ENCODE peak calls at places on chromosome 9, in seven cellular contexts. L, A, X, T, H, Y and D are unnamed samples.

GRCh38 chr9:130118841-130119520 is 53.2 kb upstream of the NCS1 start:
- DNase-seq in L (peak; percentile 74), A (no peak), X (peak; percentile 29), T (no peak), H (no peak), Y (peak; percentile 54), D (no peak)

GRCh38 chr9:6184749-6185645 is 30.6 kb upstream of the IL33 start:
- DNase-seq in L (no peak), A (no peak), X (peak; percentile 58), T (no peak), H (peak; percentile 19), Y (no peak), D (no peak)

GRCh38 chr9:115694014-115694413 is 459.6 kb upstream of the PAPPA start:
- DNase-seq in L (peak; percentile 82), A (peak; percentile 6), X (peak; percentile 98), T (no peak), H (peak; percentile 92), Y (no peak), D (no peak)

GRCh38 chr9:6930827-6931226 is 173.1 kb downstream of the KDM4C start:
- DNase-seq in L (peak; percentile 48), A (no peak), X (peak; percentile 28), T (no peak), H (no peak), Y (no peak), D (no peak)

GRCh38 chr9:91935066-91935729 is 14.8 kb downstream of the ROR2 start:
- DNase-seq in L (no peak), A (peak; percentile 50), X (no peak), T (no peak), H (no peak), Y (no peak), D (no peak)

GRCh38 chr9:129399301-129399990 is 221.4 kb upstream of the IER5L start:
- DNase-seq in L (no peak), A (no peak), X (no peak), T (no peak), H (no peak), Y (no peak), D (no peak)

GRCh38 chr9:106964329-106964728 is 101.4 kb downstream of the ZNF462 start:
- DNase-seq in L (no peak), A (no peak), X (no peak), T (no peak), H (no peak), Y (no peak), D (no peak)

GRCh38 chr9:23926378-23926777 is 100.3 kb upstream of the ELAVL2 start:
- DNase-seq in L (no peak), A (no peak), X (no peak), T (no peak), H (no peak), Y (no peak), D (no peak)

GRCh38 chr9:84969084-84969483 is 299.6 kb downstream of the NTRK2 start:
- DNase-seq in L (peak; percentile 25), A (no peak), X (no peak), T (peak; percentile 50), H (no peak), Y (no peak), D (no peak)

GRCh38 chr9:83070257-83070656 is 7.3 kb upstream of the RASEF start:
- DNase-seq in L (peak; percentile 80), A (no peak), X (no peak), T (no peak), H (no peak), Y (no peak), D (no peak)

GRCh38 chr9:95005276-95006141 is 279.0 kb downstream of the AOPEP start:
- DNase-seq in L (peak; percentile 47), A (peak; percentile 18), X (peak; percentile 37), T (no peak), H (no peak), Y (peak; percentile 26), D (no peak)

GRCh38 chr9:36798350-36799065 is 225.8 kb downstream of the MELK start:
- DNase-seq in L (no peak), A (peak; percentile 31), X (no peak), T (no peak), H (no peak), Y (no peak), D (no peak)

GRCh38 chr9:4077499-4078102 is 222.3 kb downstream of the GLIS3 start:
- DNase-seq in L (peak; percentile 85), A (peak; percentile 60), X (peak; percentile 77), T (peak; percentile 19), H (peak; percentile 44), Y (peak; percentile 50), D (peak; percentile 53)

DNA sequence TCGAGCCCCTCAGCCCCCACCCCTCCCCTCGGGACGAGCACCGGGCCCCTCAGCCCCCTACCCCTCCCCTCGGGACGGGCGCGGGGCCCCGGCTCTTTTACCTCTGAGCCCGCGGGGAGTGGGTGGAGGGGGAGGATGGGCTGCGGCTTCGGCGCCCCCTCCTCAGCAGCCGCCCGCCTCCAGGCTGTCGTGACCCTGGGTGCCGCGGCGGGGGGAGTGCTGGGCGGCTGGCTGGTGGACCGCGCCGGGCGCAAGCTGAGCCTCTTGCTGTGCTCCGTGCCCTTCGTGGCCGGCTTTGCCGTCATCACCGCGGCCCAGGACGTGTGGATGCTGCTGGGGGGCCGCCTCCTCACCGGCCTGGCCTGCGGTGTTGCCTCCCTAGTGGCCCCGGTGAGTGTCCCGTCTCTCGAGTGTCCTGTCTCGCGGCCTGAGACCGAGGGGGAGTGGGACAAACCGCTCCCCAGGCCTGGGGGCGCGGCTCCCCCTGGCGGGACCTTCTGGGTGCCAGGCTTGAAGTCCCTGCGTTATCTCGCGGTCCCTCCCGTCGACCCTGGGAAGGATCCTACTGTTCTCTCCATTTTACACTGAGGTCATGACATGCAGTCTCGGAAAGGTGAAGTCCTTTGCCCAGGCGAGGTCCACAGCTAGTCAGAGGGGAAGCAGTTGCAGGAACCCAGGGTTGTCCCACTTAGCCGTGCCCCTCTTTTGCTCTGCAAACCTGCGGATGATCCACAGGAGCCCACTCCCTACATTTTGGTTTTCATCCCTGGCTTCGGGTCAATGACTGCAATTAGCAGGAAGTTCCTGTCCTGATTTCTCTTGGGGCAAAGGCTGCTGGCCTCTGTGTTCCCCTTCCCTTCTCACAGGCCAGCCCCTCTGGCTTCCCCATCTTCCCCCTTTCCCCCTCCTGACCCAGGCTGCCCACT is 1.0 kb downstream of the SLC2A8 start:
- DNase-seq in L (peak; percentile 37), A (peak; percentile 66), X (peak; percentile 28), T (no peak), H (no peak), Y (no peak), D (peak; percentile 35)
- TF ChIP-seq CTCF in L (peak; percentile 65), A (peak; percentile 26), X (peak; percentile 51), T (peak; percentile 59), H (peak; percentile 52), Y (no peak), D (peak; percentile 62)

DNA sequence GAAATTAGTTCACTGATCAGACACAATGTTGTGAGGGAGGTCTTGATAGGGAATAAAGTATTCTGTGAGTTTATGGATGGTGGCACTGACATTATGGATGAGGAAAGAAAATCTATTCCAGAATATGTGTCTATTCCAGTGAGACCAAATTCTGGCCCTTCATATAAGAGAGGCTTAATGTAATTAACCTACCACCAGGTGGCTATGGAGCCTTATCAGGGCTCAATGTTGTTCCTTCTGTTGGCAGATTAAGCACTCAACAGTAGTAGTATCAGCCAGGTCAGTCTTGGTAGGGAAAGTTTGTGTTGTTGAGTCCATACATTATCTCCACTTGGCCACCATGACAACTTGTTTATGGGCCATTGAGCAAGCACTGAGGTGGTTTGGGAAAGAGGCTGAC is 41.7 kb upstream of the BARX1 start:
- DNase-seq in L (no peak), A (no peak), X (no peak), T (no peak), H (no peak), Y (no peak), D (no peak)
- TF ChIP-seq CTCF in L (no peak), A (no peak), X (no peak), T (peak; percentile 27), H (no peak), Y (no peak), D (peak; percentile 18)

GRCh38 chr9:136426787-136427186 is 12.9 kb downstream of the INPP5E start:
- DNase-seq in L (no peak), A (no peak), X (no peak), T (no peak), H (no peak), Y (no peak), D (no peak)
- TF ChIP-seq CTCF in L (no peak), A (no peak), X (no peak), T (no peak), H (no peak), Y (no peak), D (no peak)

DNA sequence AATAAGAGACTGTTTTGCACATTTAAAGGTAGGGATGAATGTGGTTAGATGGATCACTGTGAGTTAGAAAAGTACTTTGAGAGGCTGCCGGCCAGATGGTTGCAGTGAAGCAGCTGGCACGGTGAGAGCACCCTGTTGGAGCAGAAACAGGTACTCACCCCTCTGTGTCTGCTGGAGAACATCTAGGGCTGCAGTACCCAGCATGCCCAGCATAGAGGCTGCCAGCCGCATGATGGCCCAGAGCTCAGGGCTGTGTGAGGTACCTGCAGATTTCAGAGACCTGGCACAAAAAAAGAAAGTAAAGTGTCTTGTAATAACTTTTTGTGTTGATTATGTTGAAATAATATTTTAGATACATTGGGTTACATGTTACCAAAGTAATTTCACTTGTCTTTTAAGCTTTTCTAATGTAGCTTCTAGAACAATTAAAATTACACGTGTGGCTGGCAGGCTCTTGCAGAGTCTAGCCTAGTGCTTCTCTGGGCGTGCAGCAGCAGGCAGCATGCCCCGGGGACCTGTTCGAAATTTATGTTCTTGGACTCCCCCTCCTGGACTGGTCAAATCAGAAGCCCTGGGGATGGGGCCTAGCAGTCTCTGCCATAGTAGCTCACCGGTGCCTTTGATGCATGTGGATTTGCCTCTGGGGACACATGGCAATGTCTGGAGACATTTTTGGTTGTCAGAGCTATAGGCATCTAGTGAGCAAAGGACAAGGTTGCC is 11.1 kb downstream of the WDR5 start:
- DNase-seq in L (no peak), A (no peak), X (no peak), T (no peak), H (no peak), Y (no peak), D (no peak)
- TF ChIP-seq CTCF in L (no peak), A (no peak), X (no peak), T (no peak), H (no peak), Y (no peak), D (peak; percentile 13)

GRCh38 chr9:69462394-69462793 is 137.4 kb downstream of the ENTREP1 start:
- DNase-seq in L (no peak), A (no peak), X (no peak), T (no peak), H (no peak), Y (no peak), D (no peak)

GRCh38 chr9:69461488-69461887 is 136.5 kb downstream of the ENTREP1 start:
- DNase-seq in L (no peak), A (no peak), X (no peak), T (no peak), H (no peak), Y (no peak), D (no peak)

GRCh38 chr9:69463497-69464068 is 138.6 kb downstream of the ENTREP1 start:
- DNase-seq in L (no peak), A (no peak), X (no peak), T (no peak), H (no peak), Y (no peak), D (no peak)

GRCh38 chr9:69461084-69461483 is 136.1 kb downstream of the ENTREP1 start:
- DNase-seq in L (no peak), A (no peak), X (no peak), T (no peak), H (no peak), Y (no peak), D (no peak)

DNA sequence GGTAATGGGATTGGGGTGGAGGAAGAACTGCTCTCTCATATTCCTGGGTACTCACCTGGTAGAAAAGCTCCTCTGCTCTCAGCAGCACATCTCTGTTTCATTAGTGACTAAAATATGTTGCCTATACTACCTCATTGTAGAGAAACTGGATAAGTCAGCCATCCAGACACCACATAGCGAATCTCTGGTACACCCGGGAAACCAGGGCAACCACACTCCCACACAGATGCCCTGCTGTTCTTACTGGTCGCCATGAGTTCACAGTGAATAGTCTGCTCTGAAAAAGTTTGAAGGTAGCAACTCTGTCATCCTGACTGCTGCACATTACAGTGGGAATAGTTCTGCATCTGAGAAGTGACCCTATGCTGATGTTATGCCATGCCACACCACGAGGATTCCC is 135.0 kb downstream of the ENTREP1 start:
- DNase-seq in L (no peak), A (no peak), X (no peak), T (no peak), H (no peak), Y (no peak), D (no peak)
- TF ChIP-seq CTCF in L (no peak), A (no peak), X (no peak), T (no peak), H (no peak), Y (no peak), D (no peak)